ENCODE peak calls at places on chromosomes 2 and 18, in ten cellular contexts. Z is dorsolateral prefrontal cortex, Q is GM23248, F is sigmoid colon, O is tibial artery, U is heart right ventricle, W is brain microvascular endothelial cell, X is cardiac muscle cell, L is HCT116, P is heart left ventricle. T is an unnamed sample.

GRCh38 chr2:68031546-68032160 is 31.2 kb downstream of the C1D start:
- DNase-seq in P (no peak), F (no peak), X (peak), W (peak), O (no peak), Z (no peak), U (no peak), L (peak), Q (peak), T (no peak)

GRCh38 chr2:227191367-227191766 is 26.9 kb downstream of the COL4A3 start:
- DNase-seq in U (no peak), X (peak), O (no peak), L (peak), W (peak), Q (peak), F (no peak), Z (no peak), P (no peak), T (no peak)

GRCh38 chr18:43588838-43589237 is 311.5 kb upstream of the SYT4 start:
- DNase-seq in L (no peak), U (peak), Q (no peak), W (no peak), O (no peak), P (peak), Z (no peak), F (no peak), X (no peak), T (peak)

GRCh38 chr2:26356771-26357170 is 10.2 kb upstream of the ADGRF3 start:
- DNase-seq in Z (no peak), F (no peak), X (no peak), U (no peak), L (no peak), O (no peak), Q (no peak), W (no peak), P (no peak), T (no peak)

GRCh38 chr18:63730788-63731187 is 28.0 kb downstream of the SERPINB11 start:
- DNase-seq in F (no peak), U (no peak), L (no peak), O (no peak), P (no peak), W (no peak), X (no peak), Q (no peak), Z (no peak), T (no peak)

GRCh38 chr2:72278046-72278445 is 130.4 kb upstream of the CYP26B1 start:
- DNase-seq in O (no peak), Z (no peak), F (no peak), L (no peak), U (no peak), X (no peak), Q (peak), P (no peak), W (peak), T (no peak)

GRCh38 chr2:200357845-200358244 is 51.4 kb downstream of the SPATS2L start:
- DNase-seq in Q (peak), X (no peak), U (no peak), L (no peak), F (no peak), O (no peak), W (no peak), P (no peak), Z (no peak), T (no peak)

GRCh38 chr2:18154259-18154658 is 275.8 kb downstream of the KCNS3 start:
- DNase-seq in O (no peak), U (no peak), W (no peak), F (no peak), L (no peak), Q (no peak), Z (no peak), P (no peak), X (no peak), T (no peak)

GRCh38 chr18:79903071-79903635 is 48.3 kb downstream of the SLC66A2 start:
- DNase-seq in L (no peak), F (peak), X (no peak), W (no peak), O (peak), Z (peak), Q (no peak), P (peak), U (no peak), T (no peak)

GRCh38 chr2:45651415-45652089 is at the start of gene PRKCE:
- DNase-seq in W (peak), L (no peak), O (peak), Q (peak), F (peak), U (peak), X (peak), Z (peak), P (peak), T (peak)

GRCh38 chr18:77135339-77136075 is 2.9 kb upstream of the MBP start:
- DNase-seq in F (no peak), P (no peak), U (no peak), W (no peak), Z (no peak), L (no peak), O (no peak), X (no peak), Q (no peak), T (peak)

GRCh38 chr2:176830362-176830761 is 382.2 kb upstream of the HNRNPA3 start:
- DNase-seq in W (no peak), P (no peak), O (no peak), F (no peak), X (peak), Z (no peak), L (no peak), Q (peak), U (no peak), T (no peak)

GRCh38 chr2:60549250-60550150 is 4.0 kb downstream of the BCL11A start:
- DNase-seq in O (no peak), P (peak), L (no peak), Z (no peak), W (no peak), U (peak), Q (peak), F (peak), X (peak), T (peak)

GRCh38 chr2:43340945-43341356 is 114.5 kb upstream of the ZFP36L2 start:
- DNase-seq in W (peak), O (no peak), X (no peak), Q (peak), Z (no peak), L (no peak), U (no peak), P (no peak), F (no peak), T (no peak)

GRCh38 chr2:98448441-98449145 is 3.9 kb downstream of the INPP4A start:
- DNase-seq in P (no peak), Z (no peak), X (no peak), L (no peak), Q (no peak), O (no peak), F (no peak), W (no peak), U (no peak), T (no peak)

GRCh38 chr2:102033028-102033749 is 41.4 kb downstream of the IL1R2 start:
- DNase-seq in O (peak), Z (no peak), Q (peak), L (no peak), F (no peak), W (peak), X (no peak), P (peak), U (peak), T (peak)

GRCh38 chr2:109437325-109438090 is 176.3 kb downstream of the SEPTIN10 start:
- DNase-seq in X (no peak), F (peak), P (peak), Z (no peak), L (no peak), Q (no peak), U (no peak), W (no peak), O (peak), T (no peak)

GRCh38 chr2:46376586-46377286 is 79.5 kb downstream of the EPAS1 start:
- DNase-seq in X (no peak), O (no peak), Q (no peak), U (no peak), P (no peak), L (no peak), Z (no peak), F (no peak), W (no peak), T (no peak)

GRCh38 chr2:101152195-101153076 is 1.3 kb upstream of the TBC1D8 start:
- DNase-seq in U (peak), Q (peak), L (peak), W (no peak), P (no peak), X (peak), O (peak), F (no peak), Z (no peak), T (no peak)

GRCh38 chr2:28539095-28539494 is 43.2 kb downstream of the PLB1 start:
- DNase-seq in L (no peak), X (no peak), Q (no peak), Z (peak), W (no peak), O (no peak), P (no peak), U (no peak), F (no peak), T (no peak)

GRCh38 chr2:8680931-8681760 is 710 bp upstream of the ID2 start:
- DNase-seq in Z (no peak), U (peak), X (peak), L (peak), Q (peak), F (peak), W (peak), O (peak), P (peak), T (peak)

GRCh38 chr2:58227171-58227917 is 13.8 kb downstream of the FANCL start:
- DNase-seq in P (no peak), W (no peak), U (no peak), F (peak), O (no peak), Z (no peak), X (no peak), Q (no peak), L (no peak), T (no peak)

GRCh38 chr2:169683054-169683424 is 11.2 kb downstream of the CFAP210 start:
- DNase-seq in Q (no peak), U (no peak), W (no peak), F (no peak), O (no peak), L (no peak), Z (no peak), P (no peak), X (no peak), T (no peak)

GRCh38 chr2:59660262-59660661 is 893.2 kb downstream of the BCL11A start:
- DNase-seq in F (no peak), L (no peak), U (no peak), Z (no peak), W (no peak), X (no peak), Q (no peak), O (no peak), P (no peak), T (no peak)

GRCh38 chr2:210171309-210172218 is at the start of gene KANSL1L:
- DNase-seq in U (peak), Q (peak), X (peak), F (peak), P (peak), O (peak), Z (peak), W (peak), L (peak), T (peak)

GRCh38 chr2:27442282-27442980 is at the start of gene KRTCAP3:
- DNase-seq in X (peak), U (peak), P (no peak), F (no peak), O (peak), W (no peak), Q (no peak), Z (no peak), L (peak), T (peak)

GRCh38 chr2:160257015-160257741 is 57.1 kb upstream of the ITGB6 start:
- DNase-seq in Q (no peak), W (no peak), O (no peak), P (no peak), X (no peak), L (no peak), Z (no peak), F (no peak), U (no peak), T (no peak)

GRCh38 chr2:124180635-124181034 is 155.5 kb downstream of the CNTNAP5 start:
- DNase-seq in W (no peak), L (no peak), Q (no peak), F (no peak), X (no peak), P (no peak), Z (no peak), O (no peak), U (no peak), T (no peak)

GRCh38 chr2:21256006-21256405 is 132.2 kb downstream of the TDRD15 start:
- DNase-seq in O (peak), U (no peak), L (no peak), Z (peak), P (no peak), W (peak), X (no peak), Q (no peak), F (no peak), T (no peak)

GRCh38 chr2:238146884-238147544 is 8.5 kb downstream of the KLHL30 start:
- DNase-seq in Z (no peak), Q (no peak), U (no peak), F (no peak), X (no peak), L (no peak), W (no peak), O (no peak), P (no peak), T (no peak)

GRCh38 chr18:47772374-47773248 is 157.8 kb downstream of the SMAD2 start:
- DNase-seq in U (peak), Q (peak), W (peak), L (peak), Z (no peak), P (peak), F (no peak), X (peak), O (no peak), T (peak)

GRCh38 chr2:195407782-195408181 is 249.2 kb upstream of the SLC39A10 start:
- DNase-seq in X (no peak), Q (peak), Z (no peak), F (no peak), P (no peak), L (no peak), W (peak), O (no peak), U (no peak), T (no peak)

GRCh38 chr2:27275211-27276150 is at the start of gene DNAJC5G:
- DNase-seq in L (no peak), X (peak), O (no peak), F (no peak), Z (no peak), U (no peak), W (no peak), P (no peak), Q (no peak), T (no peak)

GRCh38 chr18:35386600-35387366 is 9.6 kb upstream of the ZNF396 start:
- DNase-seq in L (peak), W (peak), F (peak), U (peak), Q (peak), Z (peak), X (peak), P (peak), O (peak), T (peak)

GRCh38 chr2:98805412-98806265 is 74.7 kb upstream of the MGAT4A start:
- DNase-seq in Q (peak), W (peak), L (no peak), Z (no peak), X (no peak), P (no peak), O (peak), U (no peak), F (no peak), T (peak)

GRCh38 chr2:202910687-202911086 is 786 bp downstream of the WDR12 start:
- DNase-seq in Z (no peak), U (no peak), W (no peak), O (no peak), Q (no peak), X (no peak), P (no peak), L (no peak), F (no peak), T (no peak)

GRCh38 chr2:121360566-121361300 is 75.7 kb upstream of the TFCP2L1 start:
- DNase-seq in P (no peak), W (peak), Q (peak), Z (no peak), U (peak), X (no peak), L (no peak), F (no peak), O (no peak), T (peak)

GRCh38 chr2:179701524-179702110 is 159.8 kb downstream of the ZNF385B start:
- DNase-seq in U (no peak), W (no peak), L (no peak), F (no peak), X (no peak), Z (no peak), O (no peak), P (no peak), Q (peak), T (no peak)

GRCh38 chr2:37387143-37387835 is 42.9 kb downstream of the QPCT start:
- DNase-seq in Q (peak), X (no peak), U (no peak), L (no peak), F (no peak), P (no peak), Z (no peak), W (peak), O (no peak), T (no peak)

GRCh38 chr2:24972315-24972958 is 682 bp upstream of the DNAJC27 start:
- DNase-seq in W (peak), Z (no peak), F (peak), X (peak), Q (peak), O (peak), L (peak), U (no peak), P (no peak), T (peak)

DNA sequence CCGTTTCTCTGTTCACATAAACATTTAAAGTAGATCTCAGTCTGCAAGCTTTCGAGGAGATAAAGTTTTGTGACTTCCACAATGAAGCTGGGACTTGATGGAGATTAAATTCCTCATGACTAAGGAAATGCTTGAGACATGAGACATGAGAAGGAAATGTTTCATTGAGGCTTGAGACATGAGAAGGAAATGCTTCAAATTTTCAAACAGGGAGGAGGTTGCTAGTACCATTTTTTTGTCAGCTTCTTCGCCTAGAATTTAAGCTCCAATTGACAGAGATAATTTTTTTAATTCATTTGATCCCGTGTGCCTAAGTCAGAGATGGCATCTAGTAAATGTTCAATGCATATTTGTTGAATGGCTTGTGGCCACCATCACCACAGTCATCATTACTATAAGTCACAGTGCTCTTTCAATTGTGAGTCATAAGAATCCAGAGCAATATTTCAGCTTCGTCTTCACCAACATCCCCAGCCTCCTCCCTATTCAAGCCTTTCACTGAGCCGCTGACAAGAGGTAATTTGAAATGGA is 543 bp upstream of the MARCHF4 start:
- DNase-seq in L (no peak), O (no peak), Z (no peak), P (no peak), U (no peak), X (no peak), Q (peak), F (no peak), W (peak), T (no peak)
- H3K27ac ChIP-seq in L (no peak), O (no peak), Z (no peak), P (peak), U (no peak), X (no peak), Q (peak), F (no peak), W (peak), T (no peak)

DNA sequence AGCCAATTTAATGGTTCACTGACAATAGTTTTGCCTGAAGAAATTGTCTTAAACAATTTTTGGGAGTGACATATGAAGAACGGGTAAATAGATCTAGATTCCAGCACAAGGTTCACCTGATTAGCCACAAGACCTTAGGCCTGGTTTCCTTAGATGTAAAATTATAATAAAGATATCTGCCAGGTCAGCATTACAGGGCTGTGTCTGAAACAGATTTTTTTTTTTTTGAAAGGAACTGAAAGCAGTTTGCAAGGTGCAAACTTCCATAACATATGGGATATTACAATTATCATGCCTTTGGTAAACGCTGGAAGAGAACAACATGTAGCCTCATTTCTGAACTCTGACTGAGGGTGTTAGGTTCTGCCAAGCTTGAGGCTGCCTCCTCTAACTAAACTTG is 599.4 kb downstream of the ERBB4 start:
- DNase-seq in Z (no peak), L (no peak), X (no peak), O (no peak), F (no peak), W (no peak), U (no peak), Q (no peak), P (no peak), T (no peak)
- H3K27ac ChIP-seq in Z (no peak), L (no peak), X (no peak), O (no peak), F (no peak), W (no peak), U (no peak), Q (no peak), P (no peak), T (no peak)

DNA sequence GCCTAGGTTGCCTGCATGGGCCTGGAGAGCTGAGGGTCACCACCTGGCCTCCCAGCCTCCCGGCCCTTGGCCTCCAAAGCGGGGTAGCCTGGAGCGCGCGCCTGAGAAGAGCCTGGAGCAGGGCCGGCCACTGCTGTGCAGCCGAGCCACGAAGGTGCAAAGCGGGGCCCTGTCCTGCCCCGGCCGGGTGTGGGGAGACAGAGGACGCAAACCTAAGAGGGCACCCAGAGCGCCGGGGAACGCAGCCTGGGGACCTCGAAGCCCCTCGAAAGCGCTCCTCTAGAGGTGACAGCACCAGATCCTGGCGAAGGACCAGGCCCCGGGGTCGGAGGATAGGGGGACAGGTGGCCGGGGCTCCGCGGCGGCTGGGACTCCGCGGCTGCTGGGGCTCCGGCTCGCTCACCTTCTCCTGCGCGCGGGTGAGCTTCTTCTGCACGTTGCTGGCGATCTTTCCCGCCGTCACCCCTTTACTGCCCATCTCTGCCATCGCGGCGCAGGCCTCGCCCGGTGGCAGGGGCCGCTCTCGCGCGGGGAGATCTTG is 427 bp downstream of the BIN1 start:
- DNase-seq in P (peak), X (no peak), L (no peak), O (no peak), F (peak), U (no peak), Z (no peak), Q (no peak), W (no peak), T (no peak)
- H3K27ac ChIP-seq in P (peak), X (no peak), L (peak), O (peak), F (peak), U (peak), Z (peak), Q (peak), W (peak), T (peak)

GRCh38 chr2:183998041-183998796 is 600.1 kb upstream of the ZNF804A start:
- DNase-seq in O (no peak), Z (no peak), P (no peak), W (no peak), F (no peak), Q (no peak), U (no peak), L (no peak), X (no peak), T (no peak)
- H3K27ac ChIP-seq in O (no peak), Z (no peak), P (no peak), W (no peak), F (no peak), Q (no peak), U (no peak), L (no peak), X (no peak), T (no peak)

GRCh38 chr18:49495480-49495879 is 8.4 kb upstream of the C18orf32 start:
- DNase-seq in Q (no peak), O (no peak), U (no peak), F (no peak), X (no peak), Z (no peak), L (no peak), W (no peak), P (no peak), T (no peak)

GRCh38 chr18:49495074-49495473 is 8.0 kb upstream of the C18orf32 start:
- DNase-seq in W (no peak), Z (no peak), X (no peak), U (no peak), P (no peak), L (no peak), O (no peak), F (no peak), Q (no peak), T (no peak)

GRCh38 chr18:49494660-49495059 is 7.6 kb upstream of the C18orf32 start:
- DNase-seq in W (no peak), X (no peak), Z (no peak), U (no peak), F (no peak), Q (peak), L (no peak), P (no peak), O (no peak), T (no peak)

GRCh38 chr18:49499046-49499637 is 12.1 kb upstream of the C18orf32 start:
- DNase-seq in W (no peak), U (no peak), O (no peak), L (no peak), P (no peak), Q (no peak), X (no peak), F (no peak), Z (no peak), T (no peak)

GRCh38 chr18:49500136-49500921 is 13.3 kb upstream of the C18orf32 start:
- DNase-seq in W (no peak), P (no peak), U (no peak), O (no peak), L (no peak), X (peak), Q (no peak), F (no peak), Z (no peak), T (no peak)
- H3K27ac ChIP-seq in W (no peak), P (no peak), U (no peak), O (no peak), L (no peak), X (peak), Q (no peak), F (no peak), Z (no peak), T (no peak)